ENCODE peak calls at places on chromosomes 5 and 9, in five cellular contexts. F is A549, G is lower leg skin, R is body of pancreas, P is uterus. N is an unnamed sample.

GRCh38 chr9:124880501-124880900 is 18.6 kb downstream of the ARPC5L start:
- DNase-seq in F (no peak), G (no peak), R (no peak), P (no peak), N (no peak)

GRCh38 chr9:104866186-104866585 is 61.8 kb downstream of the ABCA1 start:
- DNase-seq in F (no peak), G (no peak), R (no peak), P (no peak), N (no peak)

GRCh38 chr5:140044041-140044440 is 942 bp upstream of the NRG2 start:
- DNase-seq in F (no peak), G (no peak), R (no peak), P (no peak), N (no peak)

GRCh38 chr5:135650081-135650480 is 71.3 kb upstream of the CXCL14 start:
- DNase-seq in F (no peak), G (peak), R (no peak), P (no peak), N (no peak)

GRCh38 chr9:71249729-71250317 is 128.4 kb upstream of the TRPM3 start:
- DNase-seq in F (peak), G (no peak), R (peak), P (no peak), N (no peak)

GRCh38 chr9:130692365-130692764 is 1.2 kb upstream of the EXOSC2 start:
- DNase-seq in F (peak), G (no peak), R (no peak), P (no peak), N (peak)

GRCh38 chr9:83384214-83384613 is 154.0 kb downstream of the FRMD3 start:
- DNase-seq in F (no peak), G (no peak), R (no peak), P (no peak), N (no peak)

GRCh38 chr9:114811301-114811700 is 5.5 kb upstream of the TNFSF15 start:
- DNase-seq in F (no peak), G (no peak), R (peak), P (no peak), N (no peak)

GRCh38 chr5:56264417-56265025 is 31.4 kb upstream of the ANKRD55 start:
- DNase-seq in F (peak), G (no peak), R (peak), P (peak), N (no peak)

GRCh38 chr5:88480245-88480644 is 211.6 kb upstream of the TMEM161B start:
- DNase-seq in F (no peak), G (no peak), R (peak), P (no peak), N (no peak)

GRCh38 chr9:100087218-100087617 is 11.6 kb downstream of the ERP44 start:
- DNase-seq in F (no peak), G (no peak), R (no peak), P (no peak), N (no peak)

GRCh38 chr5:310941-311434 is 10.5 kb upstream of the AHRR start:
- DNase-seq in F (no peak), G (peak), R (no peak), P (no peak), N (peak)

GRCh38 chr9:32431940-32432555 is 47.6 kb downstream of the ACO1 start:
- DNase-seq in F (peak), G (no peak), R (peak), P (peak), N (no peak)

GRCh38 chr5:9174446-9174845 is 371.4 kb downstream of the SEMA5A start:
- DNase-seq in F (no peak), G (no peak), R (no peak), P (no peak), N (no peak)

GRCh38 chr5:65209341-65209740 is 272.4 kb downstream of the ADAMTS6 start:
- DNase-seq in F (peak), G (no peak), R (no peak), P (no peak), N (no peak)

GRCh38 chr5:177972613-177973012 is 23.4 kb downstream of the PROP1 start:
- DNase-seq in F (no peak), G (no peak), R (no peak), P (no peak), N (no peak)

GRCh38 chr5:78597068-78597857 is 51.3 kb downstream of the LHFPL2 start:
- DNase-seq in F (peak), G (no peak), R (no peak), P (no peak), N (no peak)

GRCh38 chr5:138459311-138459710 is 6.0 kb upstream of the EGR1 start:
- DNase-seq in F (no peak), G (no peak), R (no peak), P (no peak), N (peak)

GRCh38 chr9:18489861-18490260 is 15.9 kb downstream of the ADAMTSL1 start:
- DNase-seq in F (no peak), G (no peak), R (no peak), P (no peak), N (no peak)

GRCh38 chr5:7802855-7803254 is 48.1 kb downstream of the CFAP90 start:
- DNase-seq in F (no peak), G (no peak), R (no peak), P (no peak), N (no peak)

GRCh38 chr9:114291886-114292590 is 30.9 kb upstream of the ORM1 start:
- DNase-seq in F (no peak), G (peak), R (no peak), P (peak), N (peak)

GRCh38 chr9:33638516-33638915 is 114.5 kb downstream of the ANKRD18B start:
- DNase-seq in F (no peak), G (no peak), R (no peak), P (no peak), N (no peak)

GRCh38 chr5:41547991-41548390 is 37.6 kb upstream of the PLCXD3 start:
- DNase-seq in F (no peak), G (no peak), R (no peak), P (no peak), N (no peak)

GRCh38 chr9:13800776-13801175 is 513.2 kb downstream of the NFIB start:
- DNase-seq in F (no peak), G (no peak), R (no peak), P (no peak), N (no peak)

GRCh38 chr5:76351577-76351976 is 51.5 kb upstream of the IQGAP2 start:
- DNase-seq in F (no peak), G (no peak), R (no peak), P (no peak), N (no peak)

GRCh38 chr5:91151947-91152346 is 231.2 kb downstream of the ARRDC3 start:
- DNase-seq in F (peak), G (no peak), R (peak), P (no peak), N (no peak)

GRCh38 chr9:133691191-133691590 is 47.0 kb downstream of the SARDH start:
- DNase-seq in F (no peak), G (no peak), R (no peak), P (no peak), N (no peak)

GRCh38 chr5:83957188-83957587 is 236.5 kb upstream of the HAPLN1 start:
- DNase-seq in F (no peak), G (no peak), R (no peak), P (no peak), N (no peak)

GRCh38 chr5:22678886-22679285 is 174.3 kb downstream of the CDH12 start:
- DNase-seq in F (no peak), G (no peak), R (no peak), P (no peak), N (no peak)

GRCh38 chr9:137318976-137319375 is 16.9 kb upstream of the NRARP start:
- DNase-seq in F (peak), G (peak), R (peak), P (peak), N (no peak)

GRCh38 chr9:115952667-115953316 is 200.8 kb upstream of the PAPPA start:
- DNase-seq in F (peak), G (no peak), R (no peak), P (no peak), N (no peak)

GRCh38 chr5:157744055-157745011 is 821 bp downstream of the LSM11 start:
- DNase-seq in F (no peak), G (no peak), R (peak), P (no peak), N (peak)

DNA sequence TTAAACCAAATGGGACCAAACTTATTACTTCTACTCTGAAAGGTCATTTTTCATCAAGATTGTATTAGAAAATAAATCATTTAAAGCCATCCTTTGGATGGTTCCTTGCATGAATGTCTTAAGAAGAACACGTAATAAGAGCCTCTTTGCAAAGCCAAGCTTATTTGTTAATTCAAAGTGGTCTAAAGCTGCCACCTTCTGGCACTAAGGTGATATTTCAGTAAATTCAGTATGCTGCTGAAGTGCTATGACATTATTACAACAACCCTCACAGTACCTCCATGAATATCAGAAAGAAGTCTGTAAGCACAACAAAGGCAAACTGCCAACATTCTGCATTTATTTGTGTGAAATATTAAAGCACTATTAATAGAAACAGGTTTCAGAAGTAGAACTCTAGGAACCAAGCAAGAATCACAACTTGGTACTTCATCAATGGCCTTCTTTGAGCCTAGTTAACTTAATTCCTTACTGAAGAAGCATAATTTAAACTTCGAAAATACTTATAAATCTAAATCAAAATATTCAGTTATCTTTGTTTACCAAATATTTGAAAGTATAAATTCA is 53.1 kb upstream of the TYRP1 start:
- DNase-seq in F (peak), G (no peak), R (peak), P (no peak), N (no peak)
- TF ChIP-seq CTCF in F (peak), G (no peak), R (peak), P (peak), N (peak)

GRCh38 chr9:4318741-4319140 is 18.9 kb upstream of the GLIS3 start:
- DNase-seq in F (no peak), G (no peak), R (no peak), P (no peak), N (no peak)

GRCh38 chr9:4315582-4316215 is 15.8 kb upstream of the GLIS3 start:
- DNase-seq in F (peak), G (peak), R (peak), P (peak), N (peak)

GRCh38 chr9:4308482-4308881 is 8.6 kb upstream of the GLIS3 start:
- DNase-seq in F (no peak), G (no peak), R (no peak), P (no peak), N (no peak)

GRCh38 chr9:4316409-4316808 is 16.5 kb upstream of the GLIS3 start:
- DNase-seq in F (no peak), G (no peak), R (no peak), P (no peak), N (no peak)

GRCh38 chr9:4313144-4313543 is 13.3 kb upstream of the GLIS3 start:
- DNase-seq in F (no peak), G (no peak), R (peak), P (no peak), N (no peak)
- TF ChIP-seq POLR2A in F (no peak), G (no peak), R (no peak), P (no peak), N (no peak)

DNA sequence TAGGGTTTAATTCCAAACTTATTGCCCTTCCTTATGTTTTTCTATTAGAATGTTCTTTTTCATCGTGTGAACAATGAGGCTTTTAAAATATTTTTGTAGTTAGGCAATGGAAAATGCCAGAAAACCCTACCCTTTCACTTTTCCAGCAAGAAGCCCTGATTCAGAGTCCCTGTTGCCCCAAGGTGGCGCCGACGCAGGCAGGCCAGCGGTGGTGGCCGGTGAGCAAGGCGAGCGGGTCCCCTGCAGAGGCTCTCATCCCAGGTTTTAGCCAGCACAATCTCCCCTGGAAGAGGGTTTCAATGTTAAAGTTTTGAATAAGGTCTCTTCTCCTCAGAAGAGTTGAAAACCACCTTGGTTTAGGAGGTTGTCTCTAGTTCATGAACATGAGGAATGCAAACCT is 40.8 kb upstream of the CKMT2 start:
- DNase-seq in F (no peak), G (no peak), R (no peak), P (no peak), N (no peak)
- TF ChIP-seq CTCF in F (no peak), G (no peak), R (no peak), P (no peak), N (no peak)

GRCh38 chr5:2524620-2525019 is 226.9 kb downstream of the IRX2 start:
- DNase-seq in F (no peak), G (no peak), R (no peak), P (no peak), N (no peak)

GRCh38 chr5:2519153-2519552 is 232.3 kb downstream of the IRX2 start:
- DNase-seq in F (no peak), G (no peak), R (no peak), P (no peak), N (no peak)

GRCh38 chr5:2517451-2517850 is 234.0 kb downstream of the IRX2 start:
- DNase-seq in F (no peak), G (no peak), R (no peak), P (no peak), N (no peak)

GRCh38 chr5:2523180-2523579 is 228.3 kb downstream of the IRX2 start:
- DNase-seq in F (no peak), G (no peak), R (no peak), P (no peak), N (no peak)

GRCh38 chr5:2522372-2522771 is 229.1 kb downstream of the IRX2 start:
- DNase-seq in F (no peak), G (no peak), R (no peak), P (no peak), N (no peak)
- TF ChIP-seq POLR2A in F (no peak), G (no peak), R (no peak), P (no peak), N (no peak)

DNA sequence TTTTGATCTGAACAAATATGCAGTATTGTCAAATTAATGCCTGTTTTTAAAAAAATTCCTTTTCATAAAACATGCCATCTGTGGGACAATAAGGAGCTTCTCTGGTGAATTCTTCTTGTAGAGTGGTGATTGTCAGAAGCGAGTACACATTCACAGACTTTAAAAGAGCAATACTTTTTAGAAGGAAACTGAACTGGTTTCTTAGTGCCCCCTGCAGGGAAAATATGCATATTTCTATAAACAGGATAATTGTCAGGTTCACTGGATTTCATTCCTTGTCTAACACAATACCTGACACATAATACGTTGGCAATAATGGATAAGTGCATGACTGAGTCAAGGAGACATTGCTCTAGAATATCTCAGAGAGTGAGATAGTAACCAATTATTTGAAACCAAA is 133.7 kb downstream of the KIF4B start:
- DNase-seq in F (no peak), G (no peak), R (no peak), P (no peak), N (no peak)
- TF ChIP-seq CTCF in F (peak), G (no peak), R (peak), P (peak), N (peak)

DNA sequence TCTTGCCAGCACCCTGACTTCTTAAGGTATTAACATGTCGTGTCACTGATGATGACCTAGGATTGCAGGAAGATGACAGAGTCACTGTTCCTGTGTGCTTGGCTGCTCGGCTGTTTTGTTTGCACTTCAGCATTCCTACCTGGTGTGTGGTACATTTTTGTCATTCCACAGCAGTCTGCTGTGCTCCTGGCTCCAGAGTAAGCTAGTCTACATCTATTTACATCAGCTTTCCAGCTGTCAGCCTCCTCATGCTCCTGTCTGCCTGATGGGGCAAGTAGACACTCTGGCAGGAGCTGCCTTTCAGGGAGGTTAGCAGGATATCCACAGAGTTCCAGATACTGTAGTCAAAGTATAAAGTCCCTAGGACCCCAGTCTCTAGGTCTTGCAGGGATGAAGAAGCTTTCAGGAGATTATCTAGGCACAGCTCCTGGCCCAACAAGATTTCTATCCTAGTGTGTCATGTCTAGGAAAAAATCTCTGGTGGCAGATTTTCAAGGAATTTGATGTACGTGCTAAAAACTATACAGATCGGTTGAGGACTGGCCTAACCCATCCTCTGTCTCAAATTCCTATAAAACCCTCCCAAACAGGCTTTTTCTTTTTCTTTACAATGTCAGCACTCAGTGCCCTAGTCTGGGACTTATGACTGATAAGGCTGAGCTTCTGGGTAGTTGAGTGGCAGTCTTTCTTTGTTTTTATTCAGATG is 28.5 kb downstream of the RUSC2 start:
- DNase-seq in F (peak), G (no peak), R (peak), P (no peak), N (peak)
- TF ChIP-seq POLR2A in F (no peak), G (no peak), R (no peak), P (no peak), N (peak)

GRCh38 chr5:105882956-105883481 is 1787.7 kb downstream of the EFNA5 start:
- DNase-seq in F (no peak), G (no peak), R (no peak), P (no peak), N (no peak)

GRCh38 chr5:105878402-105878801 is 1792.3 kb downstream of the EFNA5 start:
- DNase-seq in F (no peak), G (no peak), R (no peak), P (no peak), N (no peak)

GRCh38 chr5:105872569-105873270 is 1798.0 kb downstream of the EFNA5 start:
- DNase-seq in F (no peak), G (no peak), R (no peak), P (no peak), N (no peak)

GRCh38 chr5:105877592-105877991 is 1793.1 kb downstream of the EFNA5 start:
- DNase-seq in F (no peak), G (no peak), R (no peak), P (no peak), N (no peak)
- TF ChIP-seq CTCF in F (no peak), G (no peak), R (no peak), P (no peak), N (no peak)

GRCh38 chr5:154850255-154851062 is at the start of gene FAXDC2:
- DNase-seq in F (no peak), G (peak), R (peak), P (peak), N (peak)
- TF ChIP-seq POLR2A in F (no peak), G (no peak), R (no peak), P (peak), N (no peak)

GRCh38 chr9:112750767-112751058 is 153 bp downstream of the SNX30 start:
- DNase-seq in F (no peak), G (no peak), R (no peak), P (no peak), N (no peak)

GRCh38 chr9:112748041-112748440 is 2.5 kb upstream of the SNX30 start:
- DNase-seq in F (no peak), G (peak), R (no peak), P (no peak), N (no peak)

GRCh38 chr9:112751059-112751795 is 667 bp downstream of the SNX30 start:
- DNase-seq in F (peak), G (peak), R (peak), P (peak), N (peak)

GRCh38 chr9:112752334-112753110 is 2.0 kb downstream of the SNX30 start:
- DNase-seq in F (no peak), G (peak), R (no peak), P (no peak), N (no peak)

DNA sequence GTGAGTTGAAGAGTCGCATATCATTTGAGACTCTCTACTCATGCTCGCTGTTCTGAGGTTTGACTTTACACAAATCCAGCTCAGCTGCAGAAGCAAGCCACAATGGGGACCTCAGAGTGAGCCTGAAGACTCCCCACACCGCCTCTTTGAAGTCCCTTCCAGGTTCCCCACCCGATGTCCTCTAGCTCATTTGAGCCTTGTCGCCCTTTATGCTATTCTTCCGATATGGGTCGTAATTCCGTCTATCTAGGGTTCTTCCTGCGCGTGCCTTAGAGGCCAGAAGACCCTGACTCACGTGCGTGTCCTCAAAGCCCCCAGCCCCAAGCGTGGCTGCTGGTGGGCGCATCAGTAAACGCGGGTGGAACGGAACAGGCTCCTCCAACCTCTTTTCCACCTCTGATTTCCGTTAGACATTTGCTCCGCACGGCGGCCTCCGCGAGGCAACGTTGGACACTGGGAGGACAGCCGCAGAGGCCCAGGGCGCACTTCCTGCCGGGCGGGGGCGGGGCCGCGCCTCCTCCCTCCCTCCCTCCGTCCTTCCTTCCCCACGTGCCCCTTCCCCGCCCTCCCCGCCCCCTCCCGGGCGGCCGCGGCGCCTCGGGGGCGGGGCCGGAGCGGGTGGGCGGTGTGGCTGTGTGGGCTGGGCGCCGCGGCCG is at the start of gene SNX30:
- DNase-seq in F (peak), G (peak), R (peak), P (peak), N (peak)
- TF ChIP-seq CTCF in F (no peak), G (no peak), R (no peak), P (peak), N (peak)